ENCODE peak calls at places on chromosome 19, in seven cellular contexts. L is IMR-90; F is choroid plexus epithelial cell; T is body of pancreas; J is stimulated activated CD4-positive, alpha-beta T cell treated with anti-CD3 and anti-CD28 coated beads, Interleukin-2, amount 100 ng/mL, for 48 hours; B is BJ; Y is upper lobe of right lung. E is an unnamed sample.

GRCh38 chr19:5503598-5503997 is 48.4 kb downstream of the ZNRF4 start:
- DNase-seq in L (no peak), F (peak; percentile 9), T (no peak), J (no peak), B (no peak), Y (no peak), E (no peak)

GRCh38 chr19:18158471-18158870 is 5.5 kb downstream of the PIK3R2 start:
- DNase-seq in L (no peak), F (no peak), T (no peak), J (no peak), B (no peak), Y (no peak), E (no peak)

GRCh38 chr19:49988433-49988832 is 27.5 kb upstream of the SIGLEC11 start:
- DNase-seq in L (peak; percentile 83), F (peak; percentile 19), T (no peak), J (peak; percentile 23), B (no peak), Y (no peak), E (no peak)

GRCh38 chr19:6340493-6341201 is 7.2 kb upstream of the ACER1 start:
- DNase-seq in L (no peak), F (no peak), T (no peak), J (no peak), B (no peak), Y (no peak), E (no peak)

GRCh38 chr19:55447421-55448174 is 4.5 kb upstream of the SHISA7 start:
- DNase-seq in L (peak; percentile 15), F (no peak), T (no peak), J (no peak), B (no peak), Y (no peak), E (no peak)

GRCh38 chr19:3440082-3440481 is 40.2 kb downstream of the SMIM24 start:
- DNase-seq in L (no peak), F (no peak), T (peak; percentile 53), J (peak; percentile 50), B (no peak), Y (no peak), E (no peak)

GRCh38 chr19:39070888-39071287 is 13.3 kb upstream of the ACP7 start:
- DNase-seq in L (peak; percentile 32), F (peak; percentile 49), T (no peak), J (no peak), B (no peak), Y (no peak), E (no peak)

GRCh38 chr19:29837448-29837961 is 25.7 kb downstream of the CCNE1 start:
- DNase-seq in L (no peak), F (no peak), T (no peak), J (peak; percentile 34), B (no peak), Y (peak; percentile 30), E (no peak)

GRCh38 chr19:3692141-3693029 is 7.9 kb downstream of the PIP5K1C start:
- DNase-seq in L (no peak), F (no peak), T (no peak), J (peak; percentile 58), B (no peak), Y (no peak), E (peak; percentile 52)

GRCh38 chr19:41223431-41224234 is 4.6 kb downstream of the AXL start:
- DNase-seq in L (peak; percentile 96), F (peak; percentile 73), T (no peak), J (no peak), B (peak; percentile 71), Y (no peak), E (no peak)

E was measured in neural crest cell.